ENCODE peak calls at places on chromosomes 4 and X, in seven cellular contexts. X, K, B, H, I, A and O are unnamed samples.

GRCh38 chr4:59091376-59092142 is 1981.4 kb upstream of the IGFBP7 start:
- DNase-seq in K (no peak), B (peak), H (no peak), A (no peak), X (no peak), I (no peak), O (no peak)

GRCh38 chrX:72316408-72317079 is 10.8 kb upstream of the CITED1 start:
- DNase-seq in H (no peak), B (no peak), X (no peak), A (no peak), I (no peak), K (no peak), O (no peak)

GRCh38 chr4:47729086-47729763 is 108.6 kb downstream of the CORIN start:
- DNase-seq in H (no peak), B (no peak), I (no peak), X (no peak), K (no peak), A (no peak), O (no peak)

GRCh38 chr4:128279624-128280225 is 7.9 kb downstream of the PGRMC2 start:
- DNase-seq in A (no peak), B (no peak), I (no peak), X (no peak), H (no peak), K (no peak), O (peak)

GRCh38 chr4:41746440-41747229 is 1.9 kb downstream of the PHOX2B start:
- DNase-seq in A (no peak), B (no peak), I (no peak), K (no peak), H (peak), X (no peak), O (no peak)

GRCh38 chr4:25908491-25908901 is 5.5 kb upstream of the SMIM20 start:
- DNase-seq in A (no peak), X (no peak), K (no peak), H (no peak), I (no peak), B (no peak), O (peak)

GRCh38 chrX:130079824-130080406 is 30.4 kb downstream of the ELF4 start:
- DNase-seq in I (no peak), X (peak), H (peak), K (no peak), A (peak), B (peak), O (peak)

GRCh38 chr4:155353923-155354540 is 22.7 kb downstream of the MAP9 start:
- DNase-seq in K (peak), B (peak), I (no peak), X (peak), A (peak), H (peak), O (peak)

GRCh38 chrX:101729986-101730385 is 70.3 kb upstream of the ARMCX2 start:
- DNase-seq in H (no peak), I (no peak), A (no peak), X (no peak), B (no peak), K (no peak), O (no peak)

GRCh38 chrX:70908541-70908940 is at the start of gene TEX11:
- DNase-seq in H (no peak), I (no peak), K (no peak), X (no peak), A (no peak), B (no peak), O (no peak)

GRCh38 chr4:105666693-105667092 is 41.8 kb downstream of the INTS12 start:
- DNase-seq in B (no peak), X (peak), I (no peak), H (peak), A (no peak), K (no peak), O (peak)

GRCh38 chr4:109739547-109739946 is 9.7 kb upstream of the PLA2G12A start:
- DNase-seq in I (no peak), A (no peak), K (no peak), X (no peak), B (no peak), H (no peak), O (no peak)

GRCh38 chr4:182067828-182068227 is 175.4 kb upstream of the TENM3 start:
- DNase-seq in A (no peak), X (no peak), K (no peak), I (no peak), H (peak), B (no peak), O (no peak)